ENCODE peak calls at places on chromosomes 13 and 19, in seven cellular contexts. A, R, J, L, V, W and U are unnamed samples.
A peak's percentile ranks its signal among the peaks of the same experiment; 100 is the strongest.

GRCh38 chr13:61880576-61881283 is 465.1 kb upstream of the PCDH20 start:
- DNase-seq in J (no peak), A (peak; percentile 41), W (peak; percentile 21), R (no peak), L (peak; percentile 50), V (no peak), U (no peak)

GRCh38 chr13:67225252-67226159 is 4.6 kb downstream of the PCDH9 start:
- DNase-seq in A (no peak), W (no peak), J (no peak), R (no peak), L (no peak), V (no peak), U (no peak)

GRCh38 chr13:62302341-62302740 is 886.7 kb upstream of the PCDH20 start:
- DNase-seq in V (no peak), R (no peak), W (no peak), J (no peak), A (no peak), L (no peak), U (no peak)

GRCh38 chr13:49610176-49610575 is 18.1 kb upstream of the ARL11 start:
- DNase-seq in W (no peak), R (no peak), L (no peak), V (peak; percentile 34), A (peak; percentile 52), J (peak; percentile 62), U (no peak)

GRCh38 chr13:37136187-37136586 is 30.7 kb upstream of the CSNK1A1L start:
- DNase-seq in L (no peak), A (no peak), V (no peak), R (no peak), J (no peak), W (no peak), U (no peak)

GRCh38 chr13:41554626-41555386 is 97.5 kb downstream of the RGCC start:
- DNase-seq in L (no peak), J (no peak), R (no peak), W (peak; percentile 60), A (peak; percentile 89), V (no peak), U (no peak)

GRCh38 chr19:28920269-28921066 is 292.5 kb downstream of the UQCRFS1 start:
- DNase-seq in A (no peak), V (peak; percentile 29), J (peak; percentile 71), W (no peak), R (no peak), L (no peak), U (no peak)

GRCh38 chr19:47363758-47364529 is 14.8 kb downstream of the DHX34 start:
- DNase-seq in J (no peak), W (no peak), V (peak; percentile 7), R (no peak), A (no peak), L (no peak), U (no peak)

GRCh38 chr13:106089251-106089940 is 446.1 kb downstream of the EFNB2 start:
- DNase-seq in V (no peak), L (no peak), A (no peak), W (no peak), J (no peak), R (no peak), U (no peak)

GRCh38 chr19:17757125-17757524 is 5.8 kb downstream of the FCHO1 start:
- DNase-seq in W (no peak), V (peak; percentile 33), A (no peak), L (no peak), R (peak; percentile 67), J (peak; percentile 44), U (peak; percentile 63)

GRCh38 chr19:39167461-39168257 is 29.1 kb upstream of the NCCRP1 start:
- DNase-seq in R (no peak), L (no peak), J (no peak), A (no peak), W (no peak), V (no peak), U (no peak)

GRCh38 chr19:7636691-7637373 is at the start of gene STXBP2:
- DNase-seq in A (peak; percentile 91), W (peak; percentile 100), V (no peak), L (no peak), R (peak; percentile 94), J (no peak), U (peak; percentile 91)

GRCh38 chr19:48090281-48090802 is 20.3 kb downstream of the PLA2G4C start:
- DNase-seq in W (no peak), A (no peak), R (no peak), L (no peak), J (no peak), V (no peak), U (no peak)

GRCh38 chr19:58372311-58373133 is 8.3 kb downstream of the ZNF837 start:
- DNase-seq in J (no peak), V (no peak), A (peak; percentile 33), L (no peak), R (no peak), W (no peak), U (no peak)

GRCh38 chr13:64054306-64054705 is 2638.7 kb upstream of the PCDH20 start:
- DNase-seq in V (no peak), W (no peak), R (no peak), L (no peak), J (no peak), A (no peak), U (no peak)

GRCh38 chr19:50315773-50316448 is 13.3 kb downstream of the KCNC3 start:
- DNase-seq in L (no peak), A (no peak), W (peak; percentile 59), V (no peak), R (peak; percentile 42), J (no peak), U (no peak)

GRCh38 chr13:81197483-81197882 is 856.6 kb upstream of the SPRY2 start:
- DNase-seq in A (no peak), V (no peak), J (no peak), L (no peak), W (no peak), R (no peak), U (no peak)

GRCh38 chr19:4575267-4575793 is 15.8 kb upstream of the SEMA6B start:
- DNase-seq in R (no peak), V (peak; percentile 97), A (no peak), W (no peak), L (no peak), J (peak; percentile 92), U (peak; percentile 83)

GRCh38 chr13:33644607-33645543 is 173.1 kb upstream of the RFC3 start:
- DNase-seq in J (peak; percentile 73), A (no peak), W (no peak), V (peak; percentile 60), R (no peak), L (no peak), U (no peak)

GRCh38 chr13:68940049-68940448 is 1167.6 kb upstream of the ATXN8OS start:
- DNase-seq in J (no peak), W (no peak), L (no peak), V (no peak), A (no peak), R (no peak), U (no peak)

GRCh38 chr13:38046049-38046376 is 176.4 kb upstream of the TRPC4 start:
- DNase-seq in A (no peak), R (no peak), V (no peak), L (no peak), J (no peak), W (no peak), U (no peak)